ENCODE peak calls at places on chromosomes 2 and 18, in four cellular contexts. P, S, F and U are unnamed samples.

GRCh38 chr2:99806758-99807157 is 316.9 kb upstream of the REV1 start:
- DNase-seq in F (no peak), P (no peak), S (no peak), U (no peak)

GRCh38 chr18:70371908-70372307 is 83.1 kb downstream of the SOCS6 start:
- DNase-seq in S (no peak), P (no peak), F (no peak), U (no peak)

GRCh38 chr2:121944072-121944829 is 188.8 kb downstream of the TSN start:
- DNase-seq in P (no peak), F (no peak), S (no peak), U (no peak)

GRCh38 chr2:10043256-10043905 is at the start of gene KLF11:
- DNase-seq in S (no peak), F (peak), P (peak), U (peak)

GRCh38 chr2:233413529-233414272 is 59.4 kb downstream of the DGKD start:
- DNase-seq in S (peak), P (no peak), F (no peak), U (peak)

GRCh38 chr18:57275111-57275510 is 77.2 kb upstream of the ST8SIA3 start:
- DNase-seq in P (no peak), S (no peak), F (no peak), U (no peak)

GRCh38 chr2:221994926-221995325 is 303.9 kb downstream of the PAX3 start:
- DNase-seq in F (no peak), P (no peak), S (no peak), U (no peak)

GRCh38 chr2:224657349-224657748 is 58.8 kb downstream of the CCDC195 start:
- DNase-seq in P (no peak), S (no peak), F (no peak), U (no peak)

GRCh38 chr2:179250848-179251504 is 13.7 kb downstream of the SESTD1 start:
- DNase-seq in S (no peak), P (no peak), F (no peak), U (no peak)

GRCh38 chr18:9578306-9578705 is 36.1 kb downstream of the PPP4R1 start:
- DNase-seq in P (no peak), S (no peak), F (no peak), U (no peak)

GRCh38 chr2:85600235-85600575 is 2.3 kb downstream of the TMEM150A start:
- DNase-seq in S (no peak), P (no peak), F (no peak), U (no peak)

GRCh38 chr2:218648473-218649100 is 10.8 kb downstream of the ZNF142 start:
- DNase-seq in P (peak), F (peak), S (no peak), U (no peak)

GRCh38 chr2:69830045-69830905 is 815 bp downstream of the GMCL1 start:
- DNase-seq in F (no peak), S (no peak), P (no peak), U (no peak)

GRCh38 chr2:239238381-239238780 is 162.4 kb downstream of the HDAC4 start:
- DNase-seq in F (no peak), P (no peak), S (no peak), U (no peak)

GRCh38 chr2:190457256-190457655 is 49.1 kb downstream of the MFSD6 start:
- DNase-seq in F (no peak), S (no peak), P (no peak), U (no peak)

GRCh38 chr2:216677439-216678097 is 17.8 kb downstream of the IGFBP5 start:
- DNase-seq in P (no peak), F (no peak), S (no peak), U (no peak)

GRCh38 chr2:42054657-42055430 is 7.0 kb downstream of the PKDCC start:
- DNase-seq in P (no peak), S (no peak), F (no peak), U (no peak)

GRCh38 chr2:240288087-240288521 is 147.4 kb upstream of the GPC1 start:
- DNase-seq in F (no peak), P (no peak), S (no peak), U (no peak)

GRCh38 chr2:32750880-32751279 is 123.0 kb downstream of the TTC27 start:
- DNase-seq in P (no peak), F (no peak), S (no peak), U (no peak)

GRCh38 chr2:231297108-231297908 is 98.2 kb upstream of the B3GNT7 start:
- DNase-seq in S (no peak), P (peak), F (peak), U (peak)

GRCh38 chr2:234954551-234954992 is 2.8 kb downstream of the SH3BP4 start:
- DNase-seq in S (no peak), F (no peak), P (no peak), U (no peak)

GRCh38 chr18:20966795-20967194 is 144.8 kb downstream of the ROCK1 start:
- DNase-seq in S (no peak), P (no peak), F (no peak), U (no peak)

GRCh38 chr18:21449367-21450250 is 150.9 kb downstream of the ESCO1 start:
- DNase-seq in F (no peak), P (no peak), S (no peak), U (no peak)

GRCh38 chr2:40364143-40364903 is 87.6 kb downstream of the SLC8A1 start:
- DNase-seq in F (no peak), S (no peak), P (no peak), U (no peak)

GRCh38 chr2:142857247-142858154 is 20.0 kb upstream of the KYNU start:
- DNase-seq in P (no peak), F (no peak), S (no peak), U (no peak)

GRCh38 chr2:61463769-61464475 is 7.0 kb downstream of the USP34 start:
- DNase-seq in S (no peak), F (no peak), P (no peak), U (no peak)

GRCh38 chr2:176132397-176133086 is 3.0 kb downstream of the HOXD8 start:
- DNase-seq in P (no peak), F (no peak), S (no peak), U (no peak)

GRCh38 chr18:76592981-76593381 is 97.9 kb upstream of the ZNF516 start:
- DNase-seq in F (no peak), P (no peak), S (no peak), U (no peak)

GRCh38 chr2:18178736-18179349 is 300.4 kb downstream of the KCNS3 start:
- DNase-seq in S (peak), P (peak), F (no peak), U (no peak)

GRCh38 chr2:235054919-235055318 is 103.1 kb downstream of the SH3BP4 start:
- DNase-seq in P (no peak), F (no peak), S (no peak), U (no peak)

GRCh38 chr2:202609381-202610145 is 25.2 kb upstream of the FAM117B start:
- DNase-seq in F (no peak), P (no peak), S (no peak), U (no peak)

GRCh38 chr2:239607795-239608171 is 207.0 kb upstream of the HDAC4 start:
- DNase-seq in S (no peak), P (no peak), F (no peak), U (no peak)

GRCh38 chr2:180747728-180748127 is 232.7 kb upstream of the UBE2E3 start:
- DNase-seq in P (no peak), F (no peak), S (no peak), U (no peak)

GRCh38 chr2:170500770-170501169 is 214.4 kb upstream of the SP5 start:
- DNase-seq in S (no peak), F (no peak), P (no peak), U (peak)